ENCODE peak calls at places on chromosomes 6 and 20, in nine cellular contexts. E, B, D, A, L, G, O, X and J are unnamed samples.

GRCh38 chr6:132114201-132114860 is 163.2 kb upstream of the CCN2 start:
- DNase-seq in B (peak; percentile 57), E (peak; percentile 52), L (no peak), D (no peak), O (no peak), G (no peak), A (no peak), X (no peak), J (no peak)

GRCh38 chr20:32017711-32018251 is 7.5 kb downstream of the CCM2L start:
- DNase-seq in A (peak; percentile 68), B (peak; percentile 39), O (peak; percentile 97), G (peak; percentile 78), X (peak; percentile 79), E (no peak), D (no peak), L (peak; percentile 61), J (no peak)

GRCh38 chr20:33474963-33475362 is 14.9 kb upstream of the CBFA2T2 start:
- DNase-seq in X (no peak), E (no peak), D (no peak), L (no peak), G (no peak), A (no peak), O (no peak), B (no peak), J (no peak)

GRCh38 chr20:62641749-62642665 is at the start of gene SLCO4A1:
- DNase-seq in O (peak; percentile 84), G (peak; percentile 82), L (peak; percentile 57), D (peak; percentile 75), B (no peak), X (peak; percentile 90), A (peak; percentile 89), E (peak; percentile 44), J (no peak)

GRCh38 chr6:10033223-10033829 is 381.5 kb downstream of the TFAP2A start:
- DNase-seq in A (peak; percentile 53), O (peak; percentile 52), D (no peak), B (peak; percentile 74), L (peak; percentile 2), E (no peak), X (no peak), G (no peak), J (no peak)

GRCh38 chr6:52389626-52390360 is 27.8 kb downstream of the PAQR8 start:
- DNase-seq in G (peak; percentile 70), E (peak; percentile 50), O (no peak), X (peak; percentile 24), D (no peak), B (peak; percentile 51), A (peak; percentile 91), L (peak; percentile 88), J (no peak)

GRCh38 chr6:30356519-30356918 is 11.6 kb downstream of the RPP21 start:
- DNase-seq in L (no peak), O (no peak), X (no peak), B (no peak), E (no peak), D (no peak), A (no peak), G (no peak), J (no peak)

GRCh38 chr6:158445426-158446085 is 114.3 kb upstream of the TMEM181 start:
- DNase-seq in O (no peak), E (no peak), X (no peak), A (no peak), B (no peak), L (no peak), G (no peak), D (no peak), J (no peak)

GRCh38 chr6:75217203-75217602 is 11.3 kb upstream of the COL12A1 start:
- DNase-seq in O (no peak), X (no peak), D (no peak), B (peak; percentile 60), G (no peak), E (peak; percentile 88), A (peak; percentile 15), L (no peak), J (no peak)

GRCh38 chr6:107977283-107977682 is 19.3 kb upstream of the SEC63 start:
- DNase-seq in G (no peak), O (no peak), E (peak; percentile 39), L (no peak), D (no peak), B (peak; percentile 44), A (peak; percentile 64), X (peak; percentile 28), J (no peak)

GRCh38 chr6:42745083-42745637 is 743 bp downstream of the TBCC start:
- DNase-seq in L (peak; percentile 33), D (no peak), G (no peak), O (peak; percentile 71), E (peak; percentile 23), B (no peak), A (no peak), X (peak; percentile 61), J (no peak)

GRCh38 chr6:31725502-31726350 is 2.6 kb downstream of the MPIG6B start:
- DNase-seq in O (no peak), A (no peak), L (no peak), D (no peak), X (no peak), G (no peak), B (no peak), E (no peak), J (no peak)

GRCh38 chr6:142863981-142864380 is 81.0 kb downstream of the HIVEP2 start:
- DNase-seq in G (no peak), O (no peak), B (no peak), D (no peak), A (no peak), L (no peak), E (no peak), X (no peak), J (no peak)

GRCh38 chr20:42941629-42942028 is 248.1 kb downstream of the PTPRT start:
- DNase-seq in O (no peak), B (no peak), E (no peak), L (no peak), A (no peak), G (no peak), X (no peak), D (no peak), J (no peak)

GRCh38 chr6:30721198-30722024 is 1.3 kb downstream of the TUBB start:
- DNase-seq in D (peak; percentile 85), B (peak; percentile 61), L (peak; percentile 93), E (peak; percentile 87), O (peak; percentile 92), G (peak; percentile 96), X (peak; percentile 93), A (peak; percentile 92), J (peak; percentile 58)

GRCh38 chr20:4449977-4450715 is 271.6 kb upstream of the PRND start:
- DNase-seq in B (peak; percentile 57), A (peak; percentile 58), L (no peak), O (no peak), G (no peak), D (no peak), E (peak; percentile 71), X (no peak), J (no peak)

GRCh38 chr6:161660666-161661571 is 387.1 kb upstream of the AGPAT4 start:
- DNase-seq in G (no peak), L (no peak), O (no peak), B (no peak), A (peak; percentile 14), D (no peak), E (no peak), X (no peak), J (no peak)

GRCh38 chr6:161922631-161923119 is 648.8 kb upstream of the AGPAT4 start:
- DNase-seq in B (peak; percentile 77), X (peak; percentile 26), G (no peak), E (peak; percentile 65), D (no peak), L (peak; percentile 22), A (peak; percentile 76), O (peak; percentile 82), J (no peak)

GRCh38 chr6:168265827-168266815 is 53.5 kb downstream of the DACT2 start:
- DNase-seq in G (no peak), L (no peak), B (no peak), A (no peak), X (no peak), D (no peak), O (no peak), E (no peak), J (no peak)

GRCh38 chr6:106069478-106069877 is 16.7 kb upstream of the PRDM1 start:
- DNase-seq in D (no peak), X (no peak), L (peak; percentile 88), A (peak; percentile 40), B (peak; percentile 67), G (no peak), E (peak; percentile 92), O (no peak), J (no peak)

GRCh38 chr6:112016335-112016734 is 37.6 kb upstream of the CCN6 start:
- DNase-seq in O (no peak), X (no peak), D (peak; percentile 35), L (no peak), B (peak; percentile 72), E (peak; percentile 40), A (peak; percentile 65), G (no peak), J (no peak)

GRCh38 chr6:1348675-1349074 is 36.8 kb downstream of the FOXQ1 start:
- DNase-seq in G (no peak), B (no peak), O (peak; percentile 71), X (no peak), E (peak; percentile 55), A (no peak), D (no peak), L (peak; percentile 79), J (no peak)

GRCh38 chr6:56691201-56691595 is 48.5 kb upstream of the DST start:
- DNase-seq in O (no peak), B (no peak), X (no peak), L (no peak), A (no peak), E (no peak), D (no peak), G (no peak), J (no peak)
- H3K4me3 ChIP-seq in O (no peak overlapping the region), B (no peak overlapping the region), X (no peak overlapping the region), L (no peak overlapping the region), A (peak overlapping the region; percentile 1), E (peak overlapping the region; percentile 45), D (peak overlapping the region; percentile 49), G (peak overlapping the region; percentile 46), J (peak overlapping the region; percentile 22)

GRCh38 chr20:1127840-1128239 is 9.4 kb downstream of the PSMF1 start:
- DNase-seq in O (no peak), L (no peak), E (no peak), A (peak; percentile 35), B (peak; percentile 53), D (no peak), X (no peak), G (no peak), J (no peak)
- H3K36me3 ChIP-seq in O (peaks cover 81% of the 10 kb centered on the region), L (peaks cover 39% of the 10 kb centered on the region), E (peaks cover 38% of the 10 kb centered on the region), A (peaks cover 83% of the 10 kb centered on the region), B (peaks cover 22% of the 10 kb centered on the region), D (peaks cover 76% of the 10 kb centered on the region), X (peaks cover 97% of the 10 kb centered on the region), G (peaks cover 83% of the 10 kb centered on the region), J (peaks cover 58% of the 10 kb centered on the region)

DNA sequence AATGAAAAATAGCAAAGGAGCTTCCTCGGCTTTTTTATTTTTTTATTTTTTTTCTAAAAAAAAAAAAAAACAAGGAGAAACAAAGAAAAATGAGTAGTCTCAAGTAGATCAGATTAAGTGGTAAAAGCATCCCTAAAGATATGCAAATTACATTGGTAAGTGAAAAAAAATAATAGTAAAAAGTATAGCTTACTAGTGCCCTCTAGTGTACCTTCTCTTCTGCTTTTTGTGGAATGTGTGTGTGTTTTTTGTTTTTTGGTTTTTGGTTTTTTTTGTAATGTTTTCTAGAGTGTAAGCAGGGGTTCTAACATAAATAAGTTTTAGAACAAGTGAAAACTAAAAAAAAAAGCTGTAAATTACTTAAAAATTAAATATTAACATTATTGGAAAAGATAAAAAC is 1062.0 kb downstream of the HACE1 start:
- DNase-seq in D (no peak), E (no peak), O (no peak), B (peak; percentile 4), G (no peak), L (no peak), A (peak; percentile 30), X (peak; percentile 2), J (no peak)
- TF ChIP-seq CTCF in D (no peak), E (peak; percentile 20), O (peak; percentile 81), B (peak; percentile 8), G (peak; percentile 38), L (no peak), A (peak; percentile 56), X (peak; percentile 76), J (no peak)

GRCh38 chr6:129708496-129709216 is 1.3 kb downstream of the ARHGAP18 start:
- DNase-seq in L (no peak), O (no peak), E (no peak), G (no peak), B (no peak), A (no peak), D (no peak), X (no peak), J (no peak)
- H3K4me3 ChIP-seq in L (no peak overlapping the region), O (peak overlapping the region; percentile 89), E (peak overlapping the region; percentile 60), G (peak overlapping the region; percentile 72), B (no peak overlapping the region), A (peak overlapping the region; percentile 73), D (peak overlapping the region; percentile 67), X (peak overlapping the region; percentile 82), J (peak overlapping the region; percentile 89)